ENCODE peak calls at places on chromosomes 6 and 20, in seven cellular contexts. B is effector memory CD4-positive, alpha-beta T cell; G is OCI-M1; V is PC-3; S is adipocyte; T is ACHN; U is AG08396. M is an unnamed sample.

GRCh38 chr6:36698196-36698595 is 570 bp downstream of the RAB44 start:
- DNase-seq in B (no peak), G (no peak), V (no peak), S (no peak), T (no peak), U (no peak), M (no peak)

GRCh38 chr20:6679086-6679485 is 88.4 kb upstream of the BMP2 start:
- DNase-seq in B (no peak), G (no peak), V (no peak), S (no peak), T (no peak), U (no peak), M (no peak)

GRCh38 chr6:117976030-117976651 is 69.1 kb downstream of the SLC35F1 start:
- DNase-seq in B (no peak), G (peak; percentile 81), V (peak; percentile 61), S (peak; percentile 58), T (peak; percentile 47), U (peak; percentile 15), M (peak; percentile 28)

GRCh38 chr20:24762371-24762770 is 186.7 kb upstream of the CST7 start:
- DNase-seq in B (no peak), G (no peak), V (no peak), S (no peak), T (no peak), U (no peak), M (no peak)

GRCh38 chr20:59933849-59934585 is 580 bp upstream of the SYCP2 start:
- DNase-seq in B (peak; percentile 59), G (peak; percentile 56), V (peak; percentile 78), S (peak; percentile 95), T (peak; percentile 80), U (peak; percentile 93), M (peak; percentile 94)

GRCh38 chr6:9795880-9796279 is 619.0 kb downstream of the TFAP2A start:
- DNase-seq in B (no peak), G (no peak), V (no peak), S (no peak), T (no peak), U (no peak), M (no peak)

GRCh38 chr6:44935693-44936300 is 392.3 kb upstream of the RUNX2 start:
- DNase-seq in B (no peak), G (peak; percentile 67), V (no peak), S (no peak), T (no peak), U (no peak), M (no peak)

GRCh38 chr20:45621593-45621992 is 7.9 kb upstream of the WFDC10A start:
- DNase-seq in B (no peak), G (no peak), V (no peak), S (no peak), T (no peak), U (no peak), M (no peak)

GRCh38 chr6:52590634-52590985 is 13.8 kb upstream of the TRAM2 start:
- DNase-seq in B (no peak), G (no peak), V (no peak), S (peak; percentile 76), T (no peak), U (peak; percentile 60), M (peak; percentile 73)

GRCh38 chr6:138099832-138100231 is 7.4 kb downstream of the PERP start:
- DNase-seq in B (no peak), G (no peak), V (peak; percentile 83), S (peak; percentile 90), T (peak; percentile 49), U (peak; percentile 50), M (peak; percentile 60)

GRCh38 chr6:107732461-107732860 is 91.7 kb downstream of the SCML4 start:
- DNase-seq in B (no peak), G (no peak), V (no peak), S (no peak), T (no peak), U (no peak), M (no peak)

GRCh38 chr6:166664135-166664534 is 37.1 kb upstream of the RPS6KA2 start:
- DNase-seq in B (no peak), G (no peak), V (no peak), S (no peak), T (no peak), U (no peak), M (no peak)

GRCh38 chr6:101980924-101981323 is 587.4 kb downstream of the GRIK2 start:
- DNase-seq in B (no peak), G (no peak), V (no peak), S (no peak), T (no peak), U (no peak), M (no peak)

GRCh38 chr20:62979876-62980373 is 26.8 kb downstream of the BHLHE23 start:
- DNase-seq in B (no peak), G (no peak), V (no peak), S (no peak), T (no peak), U (no peak), M (no peak)

GRCh38 chr6:151239603-151240035 is at the start of gene AKAP12:
- DNase-seq in B (no peak), G (no peak), V (no peak), S (no peak), T (no peak), U (peak; percentile 36), M (peak; percentile 58)

GRCh38 chr6:162963861-162964260 is 236.1 kb downstream of the PACRG start:
- DNase-seq in B (no peak), G (no peak), V (no peak), S (peak; percentile 7), T (no peak), U (no peak), M (no peak)

GRCh38 chr6:88823998-88824397 is 139.4 kb downstream of the RNGTT start:
- DNase-seq in B (no peak), G (no peak), V (peak; percentile 76), S (peak; percentile 73), T (peak; percentile 62), U (peak; percentile 12), M (peak; percentile 21)

GRCh38 chr6:91562955-91563354 is 976.1 kb upstream of the MAP3K7 start:
- DNase-seq in B (no peak), G (no peak), V (no peak), S (peak; percentile 56), T (no peak), U (no peak), M (no peak)

GRCh38 chr20:2259731-2260130 is 36.1 kb upstream of the TGM3 start:
- DNase-seq in B (no peak), G (no peak), V (no peak), S (no peak), T (no peak), U (no peak), M (no peak)

GRCh38 chr6:28597217-28597835 is 71.6 kb downstream of the GPX5 start:
- DNase-seq in B (no peak), G (peak; percentile 96), V (peak; percentile 60), S (peak; percentile 53), T (peak; percentile 68), U (peak; percentile 35), M (peak; percentile 15)

GRCh38 chr20:58558483-58559367 is 43.5 kb upstream of the APCDD1L start:
- DNase-seq in B (no peak), G (no peak), V (no peak), S (no peak), T (no peak), U (no peak), M (no peak)

GRCh38 chr6:43076093-43076927 is at the start of gene PTK7:
- DNase-seq in B (no peak), G (peak; percentile 44), V (peak; percentile 51), S (peak; percentile 84), T (peak; percentile 46), U (peak; percentile 65), M (peak; percentile 73)

GRCh38 chr6:52077961-52078613 is 9.3 kb downstream of the PKHD1 start:
- DNase-seq in B (no peak), G (no peak), V (no peak), S (no peak), T (peak; percentile 42), U (no peak), M (no peak)

GRCh38 chr20:40865095-40865494 is 163.5 kb upstream of the TOP1 start:
- DNase-seq in B (no peak), G (no peak), V (no peak), S (no peak), T (no peak), U (no peak), M (no peak)

GRCh38 chr6:167505199-167505598 is 180.3 kb downstream of the TTLL2 start:
- DNase-seq in B (no peak), G (no peak), V (no peak), S (no peak), T (no peak), U (no peak), M (no peak)

GRCh38 chr6:136526196-136526930 is 23.9 kb downstream of the MAP7 start:
- DNase-seq in B (no peak), G (peak; percentile 48), V (no peak), S (peak; percentile 72), T (peak; percentile 73), U (peak; percentile 71), M (peak; percentile 91)

GRCh38 chr6:163707385-163708355 is 293.2 kb downstream of the QKI start:
- DNase-seq in B (no peak), G (no peak), V (no peak), S (no peak), T (no peak), U (no peak), M (no peak)

GRCh38 chr6:6699741-6700367 is 111.3 kb downstream of the LY86 start:
- DNase-seq in B (no peak), G (no peak), V (peak; percentile 86), S (peak; percentile 92), T (peak; percentile 65), U (peak; percentile 90), M (peak; percentile 92)

GRCh38 chr6:13733178-13733851 is 21.7 kb upstream of the RANBP9 start:
- DNase-seq in B (no peak), G (no peak), V (peak; percentile 76), S (peak; percentile 83), T (peak; percentile 56), U (peak; percentile 91), M (peak; percentile 93)

GRCh38 chr20:10170261-10170660 is 48.4 kb upstream of the SNAP25 start:
- DNase-seq in B (no peak), G (no peak), V (no peak), S (no peak), T (no peak), U (no peak), M (no peak)

GRCh38 chr6:157755032-157755751 is 67.9 kb upstream of the SNX9 start:
- DNase-seq in B (no peak), G (no peak), V (peak; percentile 42), S (peak; percentile 34), T (no peak), U (no peak), M (no peak)

GRCh38 chr20:982754-983153 is 19.4 kb downstream of the RSPO4 start:
- DNase-seq in B (no peak), G (no peak), V (no peak), S (no peak), T (no peak), U (no peak), M (no peak)

GRCh38 chr6:90463359-90463758 is 123.5 kb downstream of the MAP3K7 start:
- DNase-seq in B (peak; percentile 18), G (peak; percentile 26), V (no peak), S (no peak), T (no peak), U (no peak), M (no peak)

GRCh38 chr6:98044168-98044567 is 761.2 kb upstream of the MMS22L start:
- DNase-seq in B (no peak), G (no peak), V (no peak), S (no peak), T (no peak), U (no peak), M (no peak)

GRCh38 chr6:28542440-28543293 is 17.0 kb downstream of the GPX5 start:
- DNase-seq in B (peak; percentile 16), G (peak; percentile 96), V (peak; percentile 95), S (peak; percentile 84), T (peak; percentile 79), U (peak; percentile 63), M (peak; percentile 40)

GRCh38 chr6:43828711-43829110 is 58.7 kb downstream of the VEGFA start:
- DNase-seq in B (no peak), G (no peak), V (no peak), S (no peak), T (no peak), U (no peak), M (no peak)

GRCh38 chr6:1231941-1232340 is 80.0 kb upstream of the FOXQ1 start:
- DNase-seq in B (no peak), G (no peak), V (no peak), S (no peak), T (no peak), U (no peak), M (no peak)

GRCh38 chr6:37083243-37084138 is 78.0 kb downstream of the FGD2 start:
- DNase-seq in B (no peak), G (peak; percentile 98), V (no peak), S (peak; percentile 84), T (no peak), U (peak; percentile 67), M (peak; percentile 66)

M was measured in AG20443.